ENCODE peak calls at places on chromosome 15, in four cellular contexts. H is progenitor cell of endocrine pancreas, B is fibroblast of lung, F is psoas muscle. M is an unnamed sample.

GRCh38 chr15:45338417-45338816 is 39.9 kb downstream of the GATM start:
- DNase-seq in B (no peak), F (no peak), H (no peak), M (no peak)

GRCh38 chr15:90666135-90666909 is 50.8 kb upstream of the BLM start:
- DNase-seq in H (no peak), B (no peak), F (no peak), M (peak)

GRCh38 chr15:78979456-78980320 is 34.8 kb upstream of the CTSH start:
- DNase-seq in F (no peak), B (peak), H (no peak), M (no peak)

GRCh38 chr15:99592135-99592845 is 26.5 kb downstream of the MEF2A start:
- DNase-seq in H (no peak), F (no peak), B (peak), M (no peak)

GRCh38 chr15:79093352-79093935 is 2.9 kb upstream of the RASGRF1 start:
- DNase-seq in B (no peak), H (no peak), F (no peak), M (peak)

GRCh38 chr15:65937476-65937875 is 68.2 kb downstream of the RAB11A start:
- DNase-seq in F (no peak), H (no peak), B (peak), M (no peak)

GRCh38 chr15:90807074-90807646 is 61.2 kb upstream of the FURIN start:
- DNase-seq in B (no peak), F (no peak), H (no peak), M (peak)

GRCh38 chr15:66882251-66883020 is 180.4 kb downstream of the SMAD6 start:
- DNase-seq in H (no peak), B (peak), F (peak), M (no peak)

GRCh38 chr15:31871887-31872281 is 158.4 kb upstream of the CHRNA7 start:
- DNase-seq in B (no peak), H (no peak), F (no peak), M (no peak)

GRCh38 chr15:73052679-73053397 is 575 bp downstream of the NEO1 start:
- DNase-seq in F (peak), H (peak), B (peak), M (peak)

GRCh38 chr15:99322643-99323405 is 71.5 kb downstream of the LRRC28 start:
- DNase-seq in B (peak), F (no peak), H (no peak), M (no peak)

GRCh38 chr15:77037475-77038209 is 33.3 kb downstream of the TSPAN3 start:
- DNase-seq in B (no peak), F (no peak), H (no peak), M (no peak)

GRCh38 chr15:39851505-39852082 is 68.5 kb downstream of the GPR176 start:
- DNase-seq in B (peak), H (no peak), F (no peak), M (no peak)

GRCh38 chr15:28909958-28910500 is 24.3 kb downstream of the APBA2 start:
- DNase-seq in H (no peak), F (no peak), B (no peak), M (peak)

GRCh38 chr15:68447209-68447608 is 15.2 kb upstream of the ITGA11 start:
- DNase-seq in H (no peak), B (no peak), F (no peak), M (no peak)

GRCh38 chr15:69885182-69886041 is 212.3 kb downstream of the TLE3 start:
- DNase-seq in F (no peak), B (peak), H (no peak), M (no peak)

GRCh38 chr15:37016287-37016686 is 84.1 kb downstream of the MEIS2 start:
- DNase-seq in B (peak), H (no peak), F (no peak), M (no peak)

GRCh38 chr15:57079907-57080750 is 161.7 kb downstream of the TCF12 start:
- DNase-seq in F (no peak), B (no peak), H (no peak), M (no peak)